ENCODE peak calls at places on chromosome 16, in five cellular contexts. D, Q, T, J and N are unnamed samples.

GRCh38 chr16:56862776-56863175 is 2.2 kb upstream of the SLC12A3 start:
- DNase-seq in D (no peak), Q (no peak), T (no peak), J (no peak), N (no peak)

GRCh38 chr16:12618515-12618914 is 185.2 kb downstream of the CPPED1 start:
- DNase-seq in D (no peak), Q (no peak), T (no peak), J (no peak), N (no peak)

GRCh38 chr16:31471875-31472558 is at the start of gene TGFB1I1:
- DNase-seq in D (peak; percentile 83), Q (no peak), T (peak; percentile 81), J (no peak), N (peak; percentile 72)

GRCh38 chr16:56364865-56365264 is 60.5 kb downstream of the AMFR start:
- DNase-seq in D (no peak), Q (no peak), T (no peak), J (no peak), N (no peak)

GRCh38 chr16:54277845-54278703 is 8.5 kb downstream of the IRX3 start:
- DNase-seq in D (peak; percentile 53), Q (no peak), T (no peak), J (no peak), N (no peak)

GRCh38 chr16:50684823-50685455 is 3.8 kb upstream of the SNX20 start:
- DNase-seq in D (no peak), Q (no peak), T (no peak), J (no peak), N (no peak)

GRCh38 chr16:75304521-75305363 is 53.3 kb upstream of the BCAR1 start:
- DNase-seq in D (no peak), Q (no peak), T (peak; percentile 41), J (peak; percentile 76), N (peak; percentile 67)

GRCh38 chr16:4323845-4324478 is 8.1 kb downstream of the GLIS2 start:
- DNase-seq in D (peak; percentile 86), Q (no peak), T (peak; percentile 72), J (no peak), N (no peak)

GRCh38 chr16:48542020-48542473 is 67.9 kb downstream of the N4BP1 start:
- DNase-seq in D (no peak), Q (no peak), T (peak; percentile 37), J (no peak), N (no peak)

GRCh38 chr16:15950167-15950854 is 895 bp downstream of the ABCC1 start:
- DNase-seq in D (peak; percentile 69), Q (no peak), T (no peak), J (no peak), N (no peak)

GRCh38 chr16:53882310-53882709 is 178.4 kb downstream of the FTO start:
- DNase-seq in D (no peak), Q (no peak), T (no peak), J (no peak), N (no peak)

GRCh38 chr16:2857451-2858244 is at the start of gene PRSS22:
- DNase-seq in D (peak; percentile 85), Q (peak; percentile 78), T (no peak), J (no peak), N (no peak)

GRCh38 chr16:1466968-1467521 is 7.8 kb downstream of the CLCN7 start:
- DNase-seq in D (no peak), Q (no peak), T (no peak), J (no peak), N (no peak)

GRCh38 chr16:12907670-12908233 is 6.4 kb downstream of the SHISA9 start:
- DNase-seq in D (peak; percentile 80), Q (no peak), T (no peak), J (no peak), N (no peak)

GRCh38 chr16:56910654-56911539 is 21.0 kb upstream of the HERPUD1 start:
- DNase-seq in D (no peak), Q (no peak), T (peak; percentile 29), J (no peak), N (peak; percentile 44)

DNA sequence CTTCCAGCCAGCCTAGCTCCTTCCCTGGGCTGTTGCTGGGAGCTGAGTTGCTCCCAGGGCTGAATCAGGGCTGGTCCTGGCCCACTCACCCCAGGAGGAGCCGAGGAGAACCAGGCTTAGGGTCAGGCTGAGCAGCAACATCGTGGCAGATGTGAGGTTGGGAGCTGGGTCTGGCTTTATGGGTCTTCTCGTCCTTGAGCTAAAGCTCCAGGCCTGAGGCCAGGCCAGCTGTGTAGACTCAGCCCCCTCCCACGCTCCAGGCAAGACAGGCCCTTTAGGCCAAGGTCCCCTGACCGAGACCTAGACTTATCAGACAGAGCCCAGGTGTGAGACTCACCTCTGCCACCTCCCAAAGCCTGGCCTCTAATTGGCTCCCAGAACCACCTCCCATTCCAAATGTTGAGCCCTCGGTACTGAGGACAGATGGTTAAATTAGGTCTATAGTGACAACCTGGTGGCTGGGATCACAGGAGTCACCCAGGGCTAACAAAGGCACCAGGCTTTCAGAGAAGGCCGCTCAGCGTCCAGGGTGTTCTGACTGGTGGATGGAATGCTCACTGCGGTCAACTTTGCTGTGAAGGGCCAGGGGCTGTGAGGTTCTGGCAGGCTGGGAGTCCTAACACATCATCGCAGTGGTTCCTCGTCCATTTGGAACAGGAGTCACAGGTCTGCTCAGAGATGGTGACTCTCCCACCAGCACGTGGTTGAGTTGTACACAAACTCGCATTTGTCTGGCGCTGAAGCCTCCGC is at the start of gene CTRL:
- DNase-seq in D (peak; percentile 81), Q (no peak), T (no peak), J (no peak), N (no peak)
- TF ChIP-seq CTCF in D (peak; percentile 68), Q (no peak), T (no peak), J (no peak), N (no peak)

DNA sequence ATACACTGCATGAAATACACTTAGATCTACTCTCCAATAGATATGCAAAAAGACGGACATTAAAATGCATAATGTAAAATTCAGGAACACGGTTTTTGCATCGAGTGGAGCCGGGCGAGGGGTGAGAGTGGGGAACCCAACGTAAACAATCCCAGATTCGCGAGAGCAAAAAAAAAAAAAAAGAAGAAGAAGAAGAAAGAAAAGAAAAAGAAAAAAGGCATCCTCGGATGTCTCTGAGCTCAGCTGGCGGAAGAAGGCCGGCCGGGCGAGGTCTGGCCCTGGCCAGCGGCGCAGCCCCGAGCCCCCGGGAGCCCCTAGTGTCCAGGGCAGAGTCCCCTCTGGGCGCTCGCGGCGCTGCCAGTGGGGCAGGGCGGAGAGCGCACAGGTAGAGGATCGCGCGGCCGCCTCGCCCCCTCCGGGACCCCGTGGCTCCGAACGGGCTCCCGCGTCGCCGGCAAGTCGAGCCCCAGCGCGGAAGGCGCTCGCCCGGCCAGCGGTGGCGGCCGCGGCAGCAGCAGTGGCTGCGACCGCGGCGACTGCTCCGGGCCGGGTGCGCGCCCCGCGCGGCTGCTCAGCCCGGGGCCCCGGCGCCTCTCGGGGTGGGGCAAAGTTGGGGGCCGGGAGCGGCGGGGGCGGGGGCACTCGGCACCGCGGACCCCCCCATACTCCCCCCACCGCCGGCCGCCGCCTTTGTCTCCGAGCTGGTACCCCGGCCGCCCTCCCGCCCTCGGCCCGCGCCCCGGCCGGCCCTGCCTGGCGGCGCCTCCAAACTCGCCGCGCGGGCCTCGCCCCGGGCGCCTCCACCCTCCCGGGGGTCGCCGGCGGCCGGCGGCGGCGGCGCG is 9.7 kb upstream of the ZFHX3 start:
- DNase-seq in D (peak; percentile 75), Q (no peak), T (no peak), J (no peak), N (no peak)
- TF ChIP-seq CTCF in D (peak; percentile 57), Q (no peak), T (no peak), J (no peak), N (no peak)

GRCh38 chr16:55326261-55326802 is 2.3 kb downstream of the IRX6 start:
- DNase-seq in D (no peak), Q (no peak), T (no peak), J (no peak), N (no peak)

GRCh38 chr16:55324491-55325447 is 766 bp downstream of the IRX6 start:
- DNase-seq in D (peak; percentile 77), Q (no peak), T (peak; percentile 56), J (no peak), N (no peak)

GRCh38 chr16:55322327-55322726 is 1.7 kb upstream of the IRX6 start:
- DNase-seq in D (no peak), Q (no peak), T (no peak), J (no peak), N (no peak)

GRCh38 chr16:55325458-55326109 is 1.6 kb downstream of the IRX6 start:
- DNase-seq in D (no peak), Q (no peak), T (no peak), J (no peak), N (no peak)

GRCh38 chr16:55323637-55324490 is at the start of gene IRX6:
- DNase-seq in D (peak; percentile 98), Q (no peak), T (peak; percentile 71), J (peak; percentile 9), N (no peak)
- TF ChIP-seq CTCF in D (peak; percentile 97), Q (no peak), T (peak; percentile 54), J (peak; percentile 44), N (peak; percentile 20)

GRCh38 chr16:78773316-78773715 is 673.9 kb downstream of the WWOX start:
- DNase-seq in D (no peak), Q (no peak), T (no peak), J (no peak), N (no peak)

GRCh38 chr16:78768226-78768625 is 668.8 kb downstream of the WWOX start:
- DNase-seq in D (no peak), Q (no peak), T (no peak), J (no peak), N (no peak)

GRCh38 chr16:78768723-78769122 is 669.3 kb downstream of the WWOX start:
- DNase-seq in D (no peak), Q (no peak), T (no peak), J (no peak), N (no peak)

GRCh38 chr16:78775161-78775561 is 675.7 kb downstream of the WWOX start:
- DNase-seq in D (no peak), Q (no peak), T (no peak), J (no peak), N (no peak)

GRCh38 chr16:78770353-78771091 is 671.1 kb downstream of the WWOX start:
- DNase-seq in D (peak; percentile 94), Q (peak; percentile 76), T (peak; percentile 70), J (no peak), N (no peak)
- TF ChIP-seq CTCF in D (peak; percentile 93), Q (no peak), T (peak; percentile 87), J (peak; percentile 90), N (peak; percentile 30)